ENCODE peak calls at places on chromosome 13, in seven cellular contexts. K is A549, T is fibroblast of mammary gland, A is heart right ventricle, X is foreskin fibroblast, I is OCI-LY7, M is omental fat pad. Q is an unnamed sample.

GRCh38 chr13:48446454-48446853 is 33.5 kb upstream of the LPAR6 start:
- DNase-seq in M (no peak), I (no peak), T (peak; percentile 83), K (no peak), A (no peak), X (peak; percentile 83), Q (no peak)

GRCh38 chr13:110187501-110188161 is 119.3 kb downstream of the COL4A1 start:
- DNase-seq in M (peak; percentile 57), X (peak; percentile 54), T (peak; percentile 87), K (no peak), I (no peak), A (peak; percentile 73), Q (no peak)

GRCh38 chr13:99955107-99955746 is 16.3 kb downstream of the ZIC5 start:
- DNase-seq in I (no peak), X (no peak), M (no peak), T (no peak), K (no peak), A (no peak), Q (no peak)

GRCh38 chr13:110216403-110217041 is 90.4 kb downstream of the COL4A1 start:
- DNase-seq in X (peak; percentile 63), A (peak; percentile 52), I (no peak), K (no peak), M (no peak), T (peak; percentile 83), Q (no peak)

GRCh38 chr13:94061316-94061715 is 418.2 kb downstream of the DCT start:
- DNase-seq in T (peak; percentile 68), A (no peak), M (no peak), X (peak; percentile 76), K (no peak), I (no peak), Q (no peak)

GRCh38 chr13:66461021-66461420 is 769.1 kb downstream of the PCDH9 start:
- DNase-seq in T (peak; percentile 25), X (no peak), M (no peak), I (no peak), K (no peak), A (no peak), Q (no peak)

GRCh38 chr13:62085832-62086231 is 670.2 kb upstream of the PCDH20 start:
- DNase-seq in A (no peak), I (no peak), K (no peak), X (no peak), T (no peak), M (no peak), Q (no peak)

GRCh38 chr13:54185785-54186184 is 1157.2 kb downstream of the OLFM4 start:
- DNase-seq in X (no peak), T (no peak), A (no peak), I (no peak), M (no peak), K (no peak), Q (no peak)

GRCh38 chr13:41562083-41562482 is 104.7 kb downstream of the RGCC start:
- DNase-seq in X (peak; percentile 88), T (peak; percentile 87), K (no peak), M (peak; percentile 34), I (no peak), A (peak; percentile 60), Q (no peak)

GRCh38 chr13:30715837-30716236 is 19.5 kb upstream of the ALOX5AP start:
- DNase-seq in T (no peak), M (no peak), I (no peak), K (no peak), X (no peak), A (peak; percentile 42), Q (no peak)

GRCh38 chr13:110965038-110965754 is 50.3 kb upstream of the ANKRD10 start:
- DNase-seq in I (no peak), A (no peak), M (no peak), K (peak; percentile 28), T (peak; percentile 94), X (peak; percentile 75), Q (peak; percentile 64)

GRCh38 chr13:29522044-29522685 is 73.3 kb downstream of the SLC7A1 start:
- DNase-seq in X (peak; percentile 94), A (no peak), M (no peak), T (peak; percentile 99), I (no peak), K (no peak), Q (no peak)

GRCh38 chr13:32911506-32911905 is 104.7 kb upstream of the KL start:
- DNase-seq in T (peak; percentile 63), K (peak; percentile 35), M (no peak), X (peak; percentile 34), I (peak; percentile 30), A (no peak), Q (peak; percentile 57)

GRCh38 chr13:79637086-79637763 is 156.3 kb downstream of the NDFIP2 start:
- DNase-seq in K (no peak), M (no peak), X (no peak), T (no peak), A (peak; percentile 76), I (no peak), Q (no peak)

GRCh38 chr13:101939370-101939769 is 462.5 kb downstream of the FGF14 start:
- DNase-seq in T (no peak), K (no peak), X (no peak), M (no peak), I (no peak), A (no peak), Q (no peak)

GRCh38 chr13:101942535-101943157 is 459.2 kb downstream of the FGF14 start:
- DNase-seq in A (no peak), K (no peak), M (no peak), I (no peak), T (peak; percentile 13), X (no peak), Q (no peak)

GRCh38 chr13:101941095-101941777 is 460.6 kb downstream of the FGF14 start:
- DNase-seq in M (no peak), A (no peak), I (no peak), T (peak; percentile 33), X (no peak), K (no peak), Q (no peak)

GRCh38 chr13:101945435-101945834 is 456.4 kb downstream of the FGF14 start:
- DNase-seq in I (no peak), X (no peak), A (no peak), K (no peak), M (no peak), T (no peak), Q (no peak)

DNA sequence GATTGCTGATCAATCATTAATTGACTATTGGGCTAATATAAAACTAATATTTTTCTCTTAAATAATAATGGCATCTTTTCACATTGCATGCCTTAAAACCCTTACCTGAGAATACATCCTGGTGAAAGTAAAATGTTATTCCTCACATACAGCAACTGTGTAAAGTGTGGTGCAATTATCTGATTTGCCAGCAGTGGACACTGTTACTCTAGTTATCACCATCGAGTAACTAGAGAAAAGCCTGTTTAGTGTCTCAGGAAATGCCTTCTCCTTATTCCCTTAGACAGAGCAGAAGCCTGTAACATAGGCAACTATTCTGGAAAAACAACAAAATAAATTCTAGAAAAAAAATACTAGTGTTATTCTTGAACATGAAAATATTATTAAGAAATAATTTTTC is 459.8 kb downstream of the FGF14 start:
- DNase-seq in T (peak; percentile 63), M (no peak), A (peak; percentile 33), I (peak; percentile 4), X (no peak), K (peak; percentile 15), Q (peak; percentile 21)
- TF ChIP-seq CTCF in T (peak; percentile 93), M (no peak), A (peak; percentile 86), I (peak; percentile 67), X (peak; percentile 43), K (peak; percentile 46), Q (peak; percentile 23)

GRCh38 chr13:24406524-24406923 is 97.1 kb downstream of the C1QTNF9 start:
- DNase-seq in I (no peak), T (no peak), M (no peak), K (no peak), A (no peak), X (no peak), Q (no peak)

DNA sequence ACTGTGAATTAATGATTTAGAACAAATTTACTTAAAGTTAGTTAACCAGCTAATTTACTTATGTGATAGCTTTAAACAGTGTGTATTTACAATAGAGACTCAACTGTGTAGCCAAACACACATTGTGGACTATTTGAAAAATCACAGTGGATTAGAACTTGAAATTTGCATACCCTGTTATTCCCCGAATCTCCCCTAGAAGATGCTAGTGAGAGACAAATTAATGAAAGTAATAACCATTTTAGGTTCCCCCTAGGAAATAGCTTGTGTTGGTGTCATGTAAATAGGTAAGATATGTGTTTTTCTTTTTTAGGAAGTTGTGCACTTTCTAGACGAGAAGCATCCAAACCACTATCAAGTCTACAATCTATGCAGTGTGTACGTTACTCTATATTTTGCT is 98.5 kb downstream of the C1QTNF9 start:
- DNase-seq in X (no peak), K (no peak), I (no peak), M (no peak), T (no peak), A (no peak), Q (no peak)
- TF ChIP-seq CTCF in X (no peak), K (no peak), I (peak; percentile 59), M (no peak), T (peak; percentile 25), A (no peak), Q (peak; percentile 24)

GRCh38 chr13:114020750-114021463 is 47.0 kb upstream of the C13orf46 start:
- DNase-seq in A (no peak), X (no peak), M (no peak), I (peak; percentile 42), K (no peak), T (no peak), Q (no peak)

GRCh38 chr13:114022876-114023275 is 49.0 kb upstream of the C13orf46 start:
- DNase-seq in I (no peak), M (no peak), X (no peak), T (no peak), K (no peak), A (no peak), Q (no peak)

GRCh38 chr13:114023716-114024602 is 50.1 kb upstream of the C13orf46 start:
- DNase-seq in K (no peak), I (peak; percentile 43), T (no peak), M (no peak), A (no peak), X (no peak), Q (no peak)

GRCh38 chr13:114022309-114022669 is 48.4 kb upstream of the C13orf46 start:
- DNase-seq in I (no peak), T (no peak), K (no peak), X (no peak), M (no peak), A (no peak), Q (no peak)

GRCh38 chr13:114021464-114022308 is 47.8 kb upstream of the C13orf46 start:
- DNase-seq in M (no peak), T (no peak), K (no peak), I (no peak), A (no peak), X (no peak), Q (no peak)
- TF ChIP-seq CTCF in M (no peak), T (no peak), K (no peak), I (peak; percentile 44), A (no peak), X (no peak), Q (no peak)

GRCh38 chr13:50191004-50191403 is 175.8 kb downstream of the KCNRG start:
- DNase-seq in I (no peak), X (no peak), A (no peak), T (no peak), M (no peak), K (no peak), Q (no peak)

GRCh38 chr13:50187352-50188029 is 172.2 kb downstream of the KCNRG start:
- DNase-seq in I (no peak), A (no peak), K (no peak), X (no peak), T (no peak), M (no peak), Q (no peak)

GRCh38 chr13:50188696-50189095 is 173.5 kb downstream of the KCNRG start:
- DNase-seq in M (no peak), K (no peak), X (no peak), A (no peak), I (no peak), T (no peak), Q (no peak)

GRCh38 chr13:50192272-50192813 is 177.1 kb downstream of the KCNRG start:
- DNase-seq in T (no peak), K (no peak), I (no peak), M (no peak), A (no peak), X (no peak), Q (no peak)

GRCh38 chr13:50189450-50189849 is 174.2 kb downstream of the KCNRG start:
- DNase-seq in X (no peak), T (no peak), A (no peak), M (no peak), K (no peak), I (no peak), Q (peak; percentile 31)
- TF ChIP-seq CTCF in X (no peak), T (peak; percentile 14), A (no peak), M (no peak), K (no peak), I (peak; percentile 44), Q (peak; percentile 17)